ENCODE peak calls at places on chromosomes 3 and 15, in five cellular contexts. One of them, this sample, is unnamed.

GRCh38 chr15:42456971-42457370 is 34.0 kb downstream of the ZNF106 start:
- DNase-seq in heart left ventricle: no peak
- DNase-seq in adrenal gland: peak
- DNase-seq in fibroblast of lung: peak
- DNase-seq in neuronal stem cell: no peak
- DNase-seq in this sample: no peak

GRCh38 chr3:10189557-10190374 is 25.0 kb downstream of the IRAK2 start:
- DNase-seq in heart left ventricle: peak
- DNase-seq in adrenal gland: peak
- DNase-seq in neuronal stem cell: no peak
- DNase-seq in fibroblast of lung: peak
- DNase-seq in this sample: peak

GRCh38 chr3:169998668-169999131 is 32.1 kb downstream of the SEC62 start:
- DNase-seq in heart left ventricle: no peak
- DNase-seq in neuronal stem cell: no peak
- DNase-seq in fibroblast of lung: peak
- DNase-seq in adrenal gland: no peak
- DNase-seq in this sample: no peak

GRCh38 chr3:46705751-46706572 is 4.8 kb downstream of the TMIE start:
- DNase-seq in heart left ventricle: peak
- DNase-seq in fibroblast of lung: peak
- DNase-seq in neuronal stem cell: no peak
- DNase-seq in adrenal gland: peak
- DNase-seq in this sample: peak

GRCh38 chr15:74768771-74769342 is 13.0 kb upstream of the CSK start:
- DNase-seq in fibroblast of lung: peak
- DNase-seq in neuronal stem cell: no peak
- DNase-seq in adrenal gland: peak
- DNase-seq in heart left ventricle: peak
- DNase-seq in this sample: peak

GRCh38 chr3:27485853-27486252 is 1.7 kb upstream of the SLC4A7 start:
- DNase-seq in adrenal gland: no peak
- DNase-seq in neuronal stem cell: peak
- DNase-seq in fibroblast of lung: peak
- DNase-seq in heart left ventricle: no peak
- DNase-seq in this sample: no peak

GRCh38 chr15:85582076-85582718 is 201.8 kb downstream of the AKAP13 start:
- DNase-seq in neuronal stem cell: no peak
- DNase-seq in heart left ventricle: no peak
- DNase-seq in fibroblast of lung: peak
- DNase-seq in adrenal gland: peak
- DNase-seq in this sample: no peak

GRCh38 chr3:29168686-29169085 is 112.2 kb upstream of the RBMS3 start:
- DNase-seq in adrenal gland: no peak
- DNase-seq in neuronal stem cell: no peak
- DNase-seq in fibroblast of lung: no peak
- DNase-seq in heart left ventricle: no peak
- DNase-seq in this sample: no peak

GRCh38 chr3:195147649-195148121 is 123.3 kb downstream of the XXYLT1 start:
- DNase-seq in neuronal stem cell: no peak
- DNase-seq in fibroblast of lung: no peak
- DNase-seq in heart left ventricle: peak
- DNase-seq in adrenal gland: no peak
- DNase-seq in this sample: no peak

GRCh38 chr3:124410471-124410870 is 319.8 kb upstream of the UMPS start:
- DNase-seq in neuronal stem cell: no peak
- DNase-seq in heart left ventricle: no peak
- DNase-seq in adrenal gland: no peak
- DNase-seq in fibroblast of lung: peak
- DNase-seq in this sample: no peak

GRCh38 chr15:81783076-81783475 is 262.7 kb downstream of the MEX3B start:
- DNase-seq in adrenal gland: no peak
- DNase-seq in fibroblast of lung: no peak
- DNase-seq in neuronal stem cell: no peak
- DNase-seq in heart left ventricle: no peak
- DNase-seq in this sample: no peak

GRCh38 chr3:113623324-113623723 is 73.1 kb downstream of the USF3 start:
- DNase-seq in heart left ventricle: peak
- DNase-seq in fibroblast of lung: no peak
- DNase-seq in adrenal gland: no peak
- DNase-seq in neuronal stem cell: no peak
- DNase-seq in this sample: no peak

GRCh38 chr15:99408236-99409096 is 157.2 kb downstream of the LRRC28 start:
- DNase-seq in adrenal gland: peak
- DNase-seq in heart left ventricle: no peak
- DNase-seq in neuronal stem cell: no peak
- DNase-seq in fibroblast of lung: peak
- DNase-seq in this sample: peak

GRCh38 chr15:78018445-78018844 is 59.1 kb downstream of the TBC1D2B start:
- DNase-seq in adrenal gland: no peak
- DNase-seq in neuronal stem cell: no peak
- DNase-seq in fibroblast of lung: no peak
- DNase-seq in heart left ventricle: no peak
- DNase-seq in this sample: no peak

GRCh38 chr3:11530153-11530721 is 113.5 kb downstream of the VGLL4 start:
- DNase-seq in adrenal gland: no peak
- DNase-seq in fibroblast of lung: peak
- DNase-seq in heart left ventricle: peak
- DNase-seq in neuronal stem cell: no peak
- DNase-seq in this sample: peak

GRCh38 chr3:150681037-150681436 is 22.7 kb downstream of the ERICH6 start:
- DNase-seq in adrenal gland: no peak
- DNase-seq in neuronal stem cell: no peak
- DNase-seq in fibroblast of lung: no peak
- DNase-seq in heart left ventricle: no peak
- DNase-seq in this sample: no peak

GRCh38 chr3:49724586-49724985 is 835 bp upstream of the GMPPB start:
- DNase-seq in neuronal stem cell: no peak
- DNase-seq in heart left ventricle: no peak
- DNase-seq in fibroblast of lung: no peak
- DNase-seq in adrenal gland: peak
- DNase-seq in this sample: peak

DNA sequence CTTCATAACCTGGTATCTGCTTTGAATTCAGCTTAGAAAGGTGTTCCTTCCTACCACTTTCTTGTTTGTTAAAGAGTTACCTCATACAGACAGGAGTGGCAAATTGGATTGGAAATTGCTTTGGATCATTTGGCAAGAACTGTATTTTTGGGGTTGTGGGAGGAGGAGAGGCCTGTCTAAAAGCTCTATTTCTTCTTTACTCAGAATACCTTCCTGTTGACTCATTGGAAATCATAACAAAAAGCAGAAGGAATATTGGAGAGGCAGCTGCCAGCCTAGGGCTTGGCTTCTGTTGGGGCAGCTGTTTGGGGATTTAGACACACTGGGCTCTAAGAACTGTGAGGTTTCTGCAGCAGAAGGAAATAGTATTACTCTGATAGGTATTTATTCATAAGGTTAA is 14.2 kb downstream of the IQGAP1 start:
- DNase-seq in fibroblast of lung: peak
- DNase-seq in neuronal stem cell: no peak
- DNase-seq in adrenal gland: peak
- DNase-seq in heart left ventricle: no peak
- DNase-seq in this sample: peak
- H3K4me3 ChIP-seq in fibroblast of lung: no peak
- H3K4me3 ChIP-seq in neuronal stem cell: no peak
- H3K4me3 ChIP-seq in adrenal gland: no peak
- H3K4me3 ChIP-seq in heart left ventricle: no peak
- H3K4me3 ChIP-seq in this sample: no peak

DNA sequence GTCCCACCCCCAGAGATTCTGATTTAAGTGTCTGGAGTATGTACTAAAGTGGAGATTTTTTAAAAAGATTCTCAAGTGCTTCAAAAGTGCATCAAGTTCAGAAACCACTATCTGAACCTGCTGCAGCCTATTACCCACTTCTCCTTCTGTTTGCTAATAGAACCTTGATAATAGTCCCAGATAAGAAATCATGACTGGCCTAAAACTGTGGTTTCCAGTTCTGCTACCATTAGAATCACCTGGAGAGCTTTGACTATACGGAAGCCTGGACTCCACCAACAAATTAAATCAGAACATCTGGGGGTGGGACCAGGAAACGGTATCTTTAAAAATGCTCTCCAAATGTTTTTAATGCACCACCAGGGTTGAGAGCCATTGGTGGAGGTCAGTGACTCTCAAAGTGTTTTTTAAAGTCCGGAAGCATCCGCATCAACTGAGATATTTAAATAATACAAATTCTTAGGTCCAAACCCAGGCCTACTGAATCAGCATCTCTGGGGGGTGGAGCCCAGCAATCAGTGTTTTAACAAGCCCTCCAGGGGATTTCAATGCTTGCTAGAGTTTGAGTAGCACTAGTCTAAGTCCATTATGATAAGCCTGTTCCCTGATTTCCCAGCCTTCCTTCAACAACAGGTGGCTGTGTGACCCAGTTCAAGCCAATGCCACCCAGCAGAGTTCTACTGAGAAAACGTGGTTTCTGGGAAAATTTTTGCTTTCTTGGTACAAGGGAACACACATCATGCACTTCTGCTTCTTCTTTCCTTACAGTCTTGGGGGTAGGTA is 45.4 kb upstream of the TIPARP start:
- DNase-seq in adrenal gland: no peak
- DNase-seq in neuronal stem cell: no peak
- DNase-seq in fibroblast of lung: no peak
- DNase-seq in heart left ventricle: no peak
- DNase-seq in this sample: no peak
- H3K27ac ChIP-seq in adrenal gland: no peak
- H3K27ac ChIP-seq in neuronal stem cell: no peak
- H3K27ac ChIP-seq in fibroblast of lung: no peak
- H3K27ac ChIP-seq in heart left ventricle: no peak
- H3K27ac ChIP-seq in this sample: no peak

DNA sequence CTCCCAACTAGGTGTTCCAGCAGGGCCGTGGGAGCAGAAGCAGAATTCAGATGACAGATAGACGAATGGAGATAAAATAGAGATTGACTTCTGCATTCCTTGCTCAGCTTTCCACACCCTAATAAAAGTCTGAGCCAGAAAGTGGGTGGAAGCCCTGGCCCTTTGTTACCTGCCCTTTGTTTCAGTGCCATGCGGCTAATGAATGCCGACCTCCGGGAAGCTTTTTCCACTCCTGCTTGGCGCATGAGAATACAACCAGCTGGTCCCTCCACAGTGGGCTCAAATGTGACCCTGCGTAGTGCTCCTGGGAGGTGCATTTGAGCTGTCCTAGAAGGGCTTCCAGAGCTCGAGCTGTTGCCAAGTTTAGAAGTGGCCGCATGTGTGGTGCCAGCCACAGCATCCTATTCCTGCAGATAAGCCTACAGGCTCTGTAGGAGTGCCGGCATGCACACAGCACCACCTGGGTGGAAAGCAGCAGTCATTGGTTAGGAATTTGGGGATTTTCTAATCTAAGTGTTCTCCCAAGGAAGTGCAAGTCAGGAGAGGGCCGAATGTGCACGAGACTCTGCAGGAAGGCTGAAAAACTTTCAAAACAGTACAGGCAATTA is 94.6 kb downstream of the SLCO3A1 start:
- DNase-seq in heart left ventricle: no peak
- DNase-seq in fibroblast of lung: peak
- DNase-seq in neuronal stem cell: no peak
- DNase-seq in adrenal gland: no peak
- DNase-seq in this sample: peak
- H3K4me3 ChIP-seq in heart left ventricle: no peak
- H3K4me3 ChIP-seq in fibroblast of lung: no peak
- H3K4me3 ChIP-seq in neuronal stem cell: no peak
- H3K4me3 ChIP-seq in adrenal gland: no peak
- H3K4me3 ChIP-seq in this sample: no peak

DNA sequence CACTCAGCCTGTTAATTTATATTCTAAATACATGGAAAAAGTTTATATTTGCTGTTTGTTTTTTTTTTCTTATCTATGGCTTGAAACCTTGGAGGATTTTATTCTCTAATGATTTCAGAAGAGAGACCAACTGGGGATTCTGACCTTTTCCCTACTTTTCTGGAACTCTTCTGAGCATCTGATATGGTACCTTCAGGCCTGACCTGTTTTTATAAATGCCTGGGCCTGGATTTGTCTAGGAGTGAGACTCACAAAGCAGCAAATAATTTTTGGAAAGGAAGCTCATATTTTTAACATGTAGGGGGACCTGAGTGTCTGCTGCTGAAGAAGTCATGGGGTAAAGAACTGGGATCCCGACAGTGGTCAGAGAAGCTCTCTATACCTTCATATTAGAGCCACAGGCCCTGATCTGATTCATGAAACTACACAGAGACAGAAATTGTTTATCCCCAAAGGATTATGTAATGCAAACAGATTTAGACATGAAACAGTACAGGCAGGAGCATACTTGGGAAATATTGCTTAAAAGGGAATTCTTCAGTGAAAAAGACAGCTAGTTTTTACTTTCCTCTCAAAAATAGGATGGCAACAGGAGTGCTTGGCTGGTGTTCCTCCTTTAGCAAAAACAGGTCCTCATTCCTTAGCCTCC is 15.9 kb downstream of the PPM1L start:
- DNase-seq in neuronal stem cell: no peak
- DNase-seq in heart left ventricle: no peak
- DNase-seq in fibroblast of lung: no peak
- DNase-seq in adrenal gland: no peak
- DNase-seq in this sample: no peak
- H3K27ac ChIP-seq in neuronal stem cell: no peak
- H3K27ac ChIP-seq in heart left ventricle: peak
- H3K27ac ChIP-seq in fibroblast of lung: no peak
- H3K27ac ChIP-seq in adrenal gland: no peak
- H3K27ac ChIP-seq in this sample: no peak

GRCh38 chr15:63076136-63077005 is 33.8 kb downstream of the TPM1 start:
- DNase-seq in neuronal stem cell: no peak
- DNase-seq in adrenal gland: no peak
- DNase-seq in heart left ventricle: no peak
- DNase-seq in fibroblast of lung: peak
- DNase-seq in this sample: no peak

GRCh38 chr15:63077952-63078351 is 35.4 kb downstream of the TPM1 start:
- DNase-seq in heart left ventricle: no peak
- DNase-seq in neuronal stem cell: no peak
- DNase-seq in adrenal gland: no peak
- DNase-seq in fibroblast of lung: no peak
- DNase-seq in this sample: no peak

GRCh38 chr15:63072809-63073277 is 30.3 kb downstream of the TPM1 start:
- DNase-seq in fibroblast of lung: peak
- DNase-seq in heart left ventricle: no peak
- DNase-seq in adrenal gland: no peak
- DNase-seq in neuronal stem cell: no peak
- DNase-seq in this sample: no peak

GRCh38 chr15:63073497-63074172 is 31.1 kb downstream of the TPM1 start:
- DNase-seq in heart left ventricle: no peak
- DNase-seq in fibroblast of lung: peak
- DNase-seq in adrenal gland: no peak
- DNase-seq in neuronal stem cell: no peak
- DNase-seq in this sample: no peak

GRCh38 chr15:63075072-63075995 is 32.8 kb downstream of the TPM1 start:
- DNase-seq in heart left ventricle: no peak
- DNase-seq in adrenal gland: peak
- DNase-seq in fibroblast of lung: peak
- DNase-seq in neuronal stem cell: no peak
- DNase-seq in this sample: no peak
- H3K4me3 ChIP-seq in heart left ventricle: no peak
- H3K4me3 ChIP-seq in adrenal gland: no peak
- H3K4me3 ChIP-seq in fibroblast of lung: no peak
- H3K4me3 ChIP-seq in neuronal stem cell: no peak
- H3K4me3 ChIP-seq in this sample: no peak

This sample was measured in right cardiac atrium.